ENCODE peak calls at places on chromosomes 1 and 21, in six cellular contexts. L is H1, E is HepG2, B is K562, X is HCT116, D is GM12878. H is an unnamed sample.

GRCh38 chr1:94236630-94237290 is 624 bp downstream of the ARHGAP29 start:
- DNase-seq in L (no peak), E (no peak), B (no peak), X (no peak), D (no peak), H (peak; percentile 64)

GRCh38 chr1:56803561-56804156 is 15.5 kb downstream of the FYB2 start:
- DNase-seq in L (no peak), E (peak; percentile 48), B (peak; percentile 41), X (peak; percentile 46), D (no peak), H (peak; percentile 67)

GRCh38 chr1:54417123-54417522 is 10.9 kb upstream of the SSBP3 start:
- DNase-seq in L (no peak), E (no peak), B (no peak), X (no peak), D (no peak), H (no peak)

GRCh38 chr1:151968058-151968457 is 25.6 kb downstream of the S100A10 start:
- DNase-seq in L (no peak), E (peak; percentile 66), B (peak; percentile 68), X (no peak), D (no peak), H (peak; percentile 89)

GRCh38 chr1:107782192-107782845 is 182.7 kb downstream of the VAV3 start:
- DNase-seq in L (no peak), E (peak; percentile 43), B (peak; percentile 75), X (peak; percentile 34), D (no peak), H (no peak)

GRCh38 chr1:214330240-214330639 is 49.3 kb downstream of the SMYD2 start:
- DNase-seq in L (no peak), E (no peak), B (no peak), X (no peak), D (no peak), H (peak; percentile 84)

GRCh38 chr1:39625462-39626273 is 13.8 kb downstream of the HEYL start:
- DNase-seq in L (no peak), E (no peak), B (no peak), X (no peak), D (no peak), H (no peak)

GRCh38 chr1:221227872-221228337 is 348.7 kb downstream of the HLX start:
- DNase-seq in L (no peak), E (no peak), B (no peak), X (no peak), D (no peak), H (no peak)

GRCh38 chr1:11982010-11982392 is 1.8 kb downstream of the MFN2 start:
- DNase-seq in L (no peak), E (peak; percentile 24), B (no peak), X (peak; percentile 34), D (no peak), H (peak; percentile 32)

GRCh38 chr1:67058242-67058641 is 4.3 kb upstream of the SLC35D1 start:
- DNase-seq in L (no peak), E (peak; percentile 48), B (no peak), X (no peak), D (no peak), H (no peak)

GRCh38 chr21:46007498-46007868 is 25.9 kb downstream of the COL6A1 start:
- DNase-seq in L (no peak), E (no peak), B (no peak), X (no peak), D (no peak), H (no peak)

GRCh38 chr1:227781314-227781930 is 34.1 kb upstream of the PRSS38 start:
- DNase-seq in L (no peak), E (no peak), B (no peak), X (no peak), D (no peak), H (no peak)
- TF ChIP-seq JUND in L (no peak), E (no peak), B (no peak), X (no peak), D (no peak), H (no peak)

DNA sequence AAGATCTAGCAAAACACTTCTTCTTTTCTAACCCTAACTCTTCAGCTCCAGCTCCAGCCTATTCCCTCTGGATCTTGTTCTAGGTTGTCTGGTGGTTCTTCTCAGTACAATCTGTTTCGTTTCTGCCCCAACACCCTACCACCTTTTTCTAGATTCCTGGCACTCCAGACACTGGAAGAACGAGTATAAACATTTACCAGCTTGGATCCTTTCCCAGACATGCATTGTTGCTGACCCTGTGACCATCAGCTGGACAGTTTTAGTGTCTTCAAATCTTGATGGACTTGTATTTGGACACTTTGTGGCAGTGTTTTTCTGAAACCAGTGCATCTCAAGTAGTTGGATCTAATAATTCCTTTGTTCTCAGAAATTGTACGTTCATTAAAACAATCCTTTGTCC is 30.6 kb upstream of the CACNA1E start:
- DNase-seq in L (no peak), E (no peak), B (no peak), X (no peak), D (no peak), H (no peak)
- TF ChIP-seq JUND in L (no peak), E (no peak), B (no peak), X (no peak), D (no peak), H (no peak)

GRCh38 chr1:115977481-115978258 is 1.4 kb downstream of the SLC22A15 start:
- DNase-seq in L (no peak), E (peak; percentile 49), B (no peak), X (peak; percentile 27), D (no peak), H (peak; percentile 6)
- TF ChIP-seq JUND in L (no peak), E (no peak), B (peak; percentile 46), X (no peak), D (no peak), H (no peak)

GRCh38 chr1:61819421-61819820 is 77.1 kb downstream of the PATJ start:
- DNase-seq in L (no peak), E (no peak), B (no peak), X (no peak), D (no peak), H (no peak)

GRCh38 chr1:61818992-61819391 is 76.7 kb downstream of the PATJ start:
- DNase-seq in L (no peak), E (no peak), B (no peak), X (no peak), D (no peak), H (no peak)
- TF ChIP-seq JUND in L (no peak), E (no peak), B (no peak), X (no peak), D (no peak), H (no peak)

GRCh38 chr21:38838598-38839369 is 33.1 kb downstream of the ETS2 start:
- DNase-seq in L (no peak), E (no peak), B (no peak), X (no peak), D (no peak), H (no peak)
- TF ChIP-seq JUND in L (no peak), E (no peak), B (no peak), X (no peak), D (no peak), H (no peak)

GRCh38 chr21:34143783-34144182 is 70.4 kb downstream of the MRPS6 start:
- DNase-seq in L (no peak), E (no peak), B (no peak), X (no peak), D (no peak), H (no peak)

GRCh38 chr21:34144224-34144623 is 70.8 kb downstream of the MRPS6 start:
- DNase-seq in L (no peak), E (no peak), B (no peak), X (no peak), D (no peak), H (no peak)

GRCh38 chr21:34147835-34148804 is 74.7 kb downstream of the MRPS6 start:
- DNase-seq in L (no peak), E (no peak), B (no peak), X (no peak), D (no peak), H (no peak)

GRCh38 chr21:34152500-34152899 is 79.1 kb downstream of the MRPS6 start:
- DNase-seq in L (no peak), E (no peak), B (no peak), X (no peak), D (no peak), H (no peak)

GRCh38 chr21:34148826-34149558 is 75.6 kb downstream of the MRPS6 start:
- DNase-seq in L (no peak), E (peak; percentile 67), B (no peak), X (no peak), D (no peak), H (no peak)
- TF ChIP-seq JUND in L (no peak), E (no peak), B (no peak), X (no peak), D (no peak), H (no peak)

GRCh38 chr1:174134000-174134659 is 25.2 kb upstream of the RABGAP1L start:
- DNase-seq in L (no peak), E (no peak), B (no peak), X (no peak), D (no peak), H (no peak)
- TF ChIP-seq JUND in L (no peak), E (no peak), B (no peak), X (no peak), D (no peak), H (no peak)

DNA sequence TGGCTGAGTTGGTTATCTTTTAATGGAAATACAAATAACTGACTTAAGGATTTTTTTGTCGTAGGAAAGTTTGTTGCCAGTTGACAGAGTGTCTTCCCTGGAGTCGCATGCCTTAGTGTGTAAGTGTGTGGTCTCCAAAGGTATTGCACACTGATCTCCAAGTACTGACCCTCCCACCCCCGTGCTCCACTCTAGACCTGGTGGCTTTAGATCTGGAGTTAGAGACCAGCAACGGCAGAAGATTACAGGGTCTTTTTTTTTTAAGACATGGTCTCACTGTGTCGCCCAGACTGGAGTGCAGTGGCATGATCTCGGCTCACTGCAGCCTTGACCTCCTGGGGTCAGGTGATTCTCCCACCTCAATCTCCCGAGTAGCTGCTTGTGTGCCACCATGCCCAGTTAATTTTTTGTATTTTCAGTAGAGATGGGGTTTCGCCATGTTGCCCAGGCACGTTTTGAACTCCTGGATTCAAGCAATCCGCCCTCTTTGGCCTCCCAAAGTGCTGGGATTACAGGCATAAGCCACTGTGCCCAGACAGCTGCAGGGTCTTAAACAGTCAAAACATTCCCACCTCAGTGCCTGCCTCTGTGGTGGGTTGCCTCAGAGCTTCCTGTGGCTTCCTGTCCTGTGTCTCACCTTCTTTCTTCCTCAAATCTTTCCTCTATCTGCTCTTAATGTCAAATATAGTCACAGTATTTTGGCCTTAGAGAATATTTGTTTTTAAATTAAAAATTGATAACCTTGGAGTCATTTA is 6.9 kb downstream of the TRAPPC10 start:
- DNase-seq in L (no peak), E (no peak), B (peak; percentile 65), X (no peak), D (no peak), H (no peak)
- TF ChIP-seq JUND in L (no peak), E (no peak), B (no peak), X (no peak), D (no peak), H (no peak)

GRCh38 chr1:9653783-9654517 is 2.4 kb downstream of the PIK3CD start:
- DNase-seq in L (no peak), E (no peak), B (no peak), X (no peak), D (no peak), H (no peak)
- TF ChIP-seq JUND in L (no peak), E (no peak), B (no peak), X (no peak), D (no peak), H (no peak)

GRCh38 chr1:224497714-224498573 is 63.3 kb upstream of the WDR26 start:
- DNase-seq in L (no peak), E (no peak), B (no peak), X (no peak), D (peak; percentile 80), H (no peak)
- TF ChIP-seq JUND in L (peak; percentile 41), E (no peak), B (peak; percentile 9), X (peak; percentile 24), D (peak; percentile 84), H (no peak)